ENCODE peak calls at places on chromosomes 7 and 10, in six cellular contexts. A, L, C, Q, V and K are unnamed samples. For H3K27me3, the result is how much of the 10 kb centered on the place peaks cover.

GRCh38 chr10:633279-634245 is 55.9 kb downstream of the DIP2C start:
- DNase-seq in A (peak), L (no peak), C (no peak), Q (no peak), V (no peak), K (peak)

GRCh38 chr10:112696587-112696986 is 249.6 kb downstream of the VTI1A start:
- DNase-seq in A (no peak), L (no peak), C (no peak), Q (no peak), V (no peak), K (no peak)

GRCh38 chr7:151696738-151697514 is 177.2 kb upstream of the RHEB start:
- DNase-seq in A (peak), L (no peak), C (no peak), Q (no peak), V (no peak), K (peak)

GRCh38 chr10:110324201-110324804 is 19.6 kb upstream of the SMNDC1 start:
- DNase-seq in A (no peak), L (no peak), C (no peak), Q (peak), V (no peak), K (peak)

GRCh38 chr10:79148452-79149344 is 79.9 kb downstream of the ZMIZ1 start:
- DNase-seq in A (peak), L (no peak), C (no peak), Q (peak), V (no peak), K (peak)

GRCh38 chr10:124646483-124647352 is 97.5 kb downstream of the FAM53B start:
- DNase-seq in A (peak), L (no peak), C (no peak), Q (peak), V (no peak), K (peak)

GRCh38 chr10:95305606-95306385 is 15.0 kb upstream of the PDLIM1 start:
- DNase-seq in A (no peak), L (no peak), C (no peak), Q (no peak), V (no peak), K (no peak)

GRCh38 chr10:33386926-33387325 is 52.5 kb upstream of the NRP1 start:
- DNase-seq in A (no peak), L (no peak), C (no peak), Q (no peak), V (no peak), K (no peak)

GRCh38 chr10:18164093-18164492 is 23.9 kb downstream of the CACNB2 start:
- DNase-seq in A (no peak), L (no peak), C (no peak), Q (no peak), V (no peak), K (no peak)

GRCh38 chr10:22927661-22928403 is at the start of gene ARMC3:
- DNase-seq in A (peak), L (no peak), C (peak), Q (peak), V (peak), K (peak)

GRCh38 chr10:18713077-18713476 is 53.8 kb downstream of the ARL5B start:
- DNase-seq in A (no peak), L (no peak), C (no peak), Q (peak), V (no peak), K (no peak)

GRCh38 chr7:117871401-117871777 is 1.9 kb downstream of the CTTNBP2 start:
- DNase-seq in A (no peak), L (no peak), C (no peak), Q (no peak), V (no peak), K (no peak)

GRCh38 chr10:122056431-122057094 is 67.6 kb downstream of the TACC2 start:
- DNase-seq in A (no peak), L (no peak), C (no peak), Q (peak), V (no peak), K (no peak)

GRCh38 chr7:30136339-30136738 is 1.6 kb downstream of the MTURN start:
- DNase-seq in A (no peak), L (no peak), C (no peak), Q (no peak), V (no peak), K (no peak)

GRCh38 chr7:43385309-43385680 is 197.6 kb upstream of the STK17A start:
- DNase-seq in A (no peak), L (no peak), C (no peak), Q (no peak), V (no peak), K (no peak)

GRCh38 chr7:39353615-39354376 is 212.4 kb upstream of the YAE1 start:
- DNase-seq in A (peak), L (no peak), C (no peak), Q (peak), V (no peak), K (peak)

GRCh38 chr10:54797636-54798395 is 3.2 kb downstream of the PCDH15 start:
- DNase-seq in A (no peak), L (no peak), C (no peak), Q (no peak), V (no peak), K (no peak)

GRCh38 chr7:140597425-140597949 is 43.1 kb downstream of the DENND2A start:
- DNase-seq in A (no peak), L (no peak), C (no peak), Q (no peak), V (no peak), K (no peak)

GRCh38 chr7:22879285-22879684 is 56.6 kb upstream of the TOMM7 start:
- DNase-seq in A (no peak), L (no peak), C (no peak), Q (no peak), V (no peak), K (no peak)

GRCh38 chr10:68423522-68423921 is 16.4 kb upstream of the RUFY2 start:
- DNase-seq in A (no peak), L (no peak), C (peak), Q (no peak), V (no peak), K (no peak)

GRCh38 chr7:2036786-2037185 is 196.0 kb downstream of the MAD1L1 start:
- DNase-seq in A (peak), L (no peak), C (no peak), Q (no peak), V (no peak), K (peak)

GRCh38 chr10:31456463-31456862 is 137.4 kb downstream of the ZEB1 start:
- DNase-seq in A (no peak), L (no peak), C (no peak), Q (no peak), V (no peak), K (no peak)

GRCh38 chr10:119675483-119676170 is 24.4 kb downstream of the BAG3 start:
- DNase-seq in A (no peak), L (no peak), C (no peak), Q (peak), V (no peak), K (no peak)

GRCh38 chr7:97064972-97065587 is 40.4 kb upstream of the DLX5 start:
- DNase-seq in A (peak), L (no peak), C (no peak), Q (peak), V (peak), K (peak)

GRCh38 chr10:22619111-22619510 is 95.3 kb downstream of the PIP4K2A start:
- DNase-seq in A (no peak), L (no peak), C (no peak), Q (no peak), V (no peak), K (no peak)

GRCh38 chr10:68261132-68261856 is 29.4 kb upstream of the ATOH7 start:
- DNase-seq in A (no peak), L (no peak), C (no peak), Q (peak), V (no peak), K (peak)

GRCh38 chr7:23544913-23545354 is 13.2 kb upstream of the TRA2A start:
- DNase-seq in A (no peak), L (no peak), C (no peak), Q (no peak), V (peak), K (peak)

GRCh38 chr7:6315786-6316185 is 43.4 kb upstream of the CYTH3 start:
- DNase-seq in A (no peak), L (no peak), C (no peak), Q (no peak), V (peak), K (no peak)

GRCh38 chr7:113100091-113100723 is 13.6 kb upstream of the GPR85 start:
- DNase-seq in A (peak), L (no peak), C (no peak), Q (peak), V (no peak), K (peak)

GRCh38 chr10:44419790-44420549 is 35.1 kb upstream of the CXCL12 start:
- DNase-seq in A (no peak), L (no peak), C (no peak), Q (no peak), V (no peak), K (no peak)

GRCh38 chr7:27965650-27966049 is 214.9 kb downstream of the JAZF1 start:
- DNase-seq in A (no peak), L (no peak), C (no peak), Q (no peak), V (no peak), K (no peak)

GRCh38 chr7:49295136-49295535 is 370.8 kb downstream of the CDC14C start:
- DNase-seq in A (no peak), L (no peak), C (no peak), Q (no peak), V (peak), K (no peak)

GRCh38 chr7:66099551-66100407 is 14.9 kb upstream of the CRCP start:
- DNase-seq in A (no peak), L (peak), C (no peak), Q (peak), V (peak), K (peak)

GRCh38 chr7:50959991-50960390 is 177.3 kb upstream of the GRB10 start:
- DNase-seq in A (no peak), L (no peak), C (no peak), Q (no peak), V (no peak), K (no peak)

GRCh38 chr10:34433241-34434076 is 381.6 kb downstream of the PARD3 start:
- DNase-seq in A (no peak), L (no peak), C (no peak), Q (no peak), V (no peak), K (no peak)

GRCh38 chr10:93652857-93653256 is 40.5 kb downstream of the PDE6C start:
- DNase-seq in A (no peak), L (no peak), C (no peak), Q (no peak), V (no peak), K (no peak)

DNA sequence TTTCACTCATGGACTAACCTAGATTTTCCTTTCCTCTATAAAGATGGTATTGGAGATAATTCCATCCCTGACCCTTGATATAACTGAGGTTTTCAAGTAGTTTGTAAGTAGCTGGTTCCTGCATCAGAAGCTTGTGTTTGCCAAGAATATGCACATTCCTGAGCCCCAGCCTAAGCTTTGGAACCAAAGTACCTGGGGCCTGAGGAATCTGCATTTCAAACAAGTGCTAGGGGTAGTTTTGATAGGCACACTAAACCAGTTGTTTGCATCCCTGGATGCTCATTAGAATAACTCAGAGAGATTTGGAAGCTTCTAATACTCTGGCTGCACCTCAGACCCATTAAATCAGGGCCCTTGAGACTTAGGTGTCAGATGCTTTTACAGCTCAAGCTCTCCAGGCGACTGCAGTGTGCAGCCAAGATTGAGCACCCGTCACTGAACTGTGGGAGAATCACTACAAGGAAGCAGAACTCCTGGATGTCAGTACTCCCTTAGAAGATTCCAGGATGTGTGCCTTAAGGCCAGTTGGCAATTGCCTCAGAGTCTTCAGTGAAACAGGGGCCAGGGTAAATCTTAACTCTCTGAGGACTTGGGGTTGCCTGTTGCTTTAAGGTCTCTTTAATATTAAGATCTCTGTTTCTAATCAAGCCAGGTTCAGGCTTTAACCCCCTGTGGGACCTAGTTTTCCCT is 565.0 kb downstream of the REEP3 start:
- DNase-seq in A (no peak), L (no peak), C (no peak), Q (no peak), V (no peak), K (no peak)
- H3K4me3 ChIP-seq in A (no peak), L (no peak), C (no peak), Q (no peak), V (no peak), K (no peak)

GRCh38 chr10:12728569-12728968 is 272.9 kb downstream of the CCDC3 start:
- DNase-seq in A (no peak), L (no peak), C (no peak), Q (no peak), V (no peak), K (no peak)

GRCh38 chr10:12730809-12731519 is 270.5 kb downstream of the CCDC3 start:
- DNase-seq in A (no peak), L (no peak), C (no peak), Q (no peak), V (peak), K (no peak)

GRCh38 chr10:12729885-12730284 is 271.6 kb downstream of the CCDC3 start:
- DNase-seq in A (peak), L (no peak), C (no peak), Q (peak), V (no peak), K (peak)

GRCh38 chr10:12735843-12736462 is 265.6 kb downstream of the CCDC3 start:
- DNase-seq in A (no peak), L (no peak), C (no peak), Q (no peak), V (no peak), K (peak)

DNA sequence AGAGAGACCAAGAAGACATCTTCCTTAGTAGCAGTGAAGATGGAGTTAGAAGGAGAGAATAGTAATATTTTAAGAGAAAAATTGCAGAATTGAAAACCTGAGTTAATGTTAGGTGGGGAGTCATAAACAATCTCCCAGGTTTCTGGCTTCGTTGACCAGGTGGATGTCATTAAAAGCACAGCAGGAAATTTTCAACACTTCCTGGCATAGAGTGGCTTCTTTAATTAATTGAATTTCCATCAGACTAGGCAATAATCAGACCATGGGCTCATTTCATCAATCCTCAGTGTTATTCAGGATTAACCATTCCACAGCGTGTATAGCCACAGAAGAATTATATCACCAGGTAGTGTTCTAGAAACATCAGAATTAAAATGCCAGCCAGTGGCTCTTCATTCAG is 268.2 kb downstream of the CCDC3 start:
- DNase-seq in A (no peak), L (no peak), C (no peak), Q (no peak), V (no peak), K (no peak)
- TF ChIP-seq CTCF in A (no peak), L (no peak), C (no peak), Q (no peak), V (no peak), K (no peak)

DNA sequence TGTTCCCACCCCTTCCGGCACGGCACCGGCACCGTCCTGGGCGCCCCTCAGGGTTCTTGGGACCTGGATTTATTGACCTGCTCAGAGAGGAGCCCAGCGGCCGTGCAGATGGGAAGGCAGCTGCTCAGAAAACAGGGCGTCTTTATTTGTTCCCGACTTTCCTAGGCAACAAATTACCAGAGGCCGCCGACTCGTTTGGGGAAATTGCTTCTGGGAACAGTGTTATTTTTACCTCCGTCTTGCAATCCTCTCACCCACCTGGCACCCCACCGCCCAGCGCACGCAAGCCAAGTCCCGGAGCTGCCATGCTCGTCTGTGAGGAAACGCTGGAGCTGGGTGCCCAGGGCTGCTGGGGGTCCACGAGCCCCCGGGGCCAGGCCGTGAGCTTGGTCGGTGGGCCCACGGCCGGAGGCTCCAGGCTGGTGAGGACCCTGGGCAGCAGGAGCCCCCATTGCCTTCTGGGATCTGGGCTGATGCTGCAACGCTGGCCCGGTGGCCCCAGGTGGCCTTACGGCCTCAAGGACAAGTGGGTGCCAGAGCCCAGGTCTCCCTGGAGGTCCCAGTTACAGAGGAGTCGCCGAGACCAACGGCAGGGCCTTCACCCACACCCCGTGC is 14.8 kb upstream of the ADGRA1 start:
- DNase-seq in A (no peak), L (no peak), C (no peak), Q (no peak), V (no peak), K (no peak)
- H3K27me3 ChIP-seq in A (under half), L (under half), C (under half), Q (under half), V (under half), K (under half)

DNA sequence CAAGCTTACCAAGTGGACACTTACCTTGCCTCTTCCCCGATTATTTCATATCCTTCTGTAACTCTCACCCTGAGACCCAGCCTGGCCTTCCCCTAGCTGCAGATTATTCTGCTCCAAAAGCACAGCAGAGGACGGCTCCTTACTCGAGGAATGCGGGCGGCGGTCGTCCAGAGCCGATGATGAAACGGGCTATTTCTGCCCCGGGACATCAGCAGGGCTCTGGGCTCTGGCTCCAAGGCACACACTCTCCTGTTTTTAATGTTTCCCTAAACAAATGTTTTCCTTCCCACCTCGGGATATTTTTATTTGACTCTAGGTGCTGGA is 342 bp upstream of the C10orf71 start:
- DNase-seq in A (no peak), L (no peak), C (no peak), Q (no peak), V (no peak), K (no peak)
- H3K4me3 ChIP-seq in A (no peak), L (no peak), C (no peak), Q (no peak), V (no peak), K (no peak)

DNA sequence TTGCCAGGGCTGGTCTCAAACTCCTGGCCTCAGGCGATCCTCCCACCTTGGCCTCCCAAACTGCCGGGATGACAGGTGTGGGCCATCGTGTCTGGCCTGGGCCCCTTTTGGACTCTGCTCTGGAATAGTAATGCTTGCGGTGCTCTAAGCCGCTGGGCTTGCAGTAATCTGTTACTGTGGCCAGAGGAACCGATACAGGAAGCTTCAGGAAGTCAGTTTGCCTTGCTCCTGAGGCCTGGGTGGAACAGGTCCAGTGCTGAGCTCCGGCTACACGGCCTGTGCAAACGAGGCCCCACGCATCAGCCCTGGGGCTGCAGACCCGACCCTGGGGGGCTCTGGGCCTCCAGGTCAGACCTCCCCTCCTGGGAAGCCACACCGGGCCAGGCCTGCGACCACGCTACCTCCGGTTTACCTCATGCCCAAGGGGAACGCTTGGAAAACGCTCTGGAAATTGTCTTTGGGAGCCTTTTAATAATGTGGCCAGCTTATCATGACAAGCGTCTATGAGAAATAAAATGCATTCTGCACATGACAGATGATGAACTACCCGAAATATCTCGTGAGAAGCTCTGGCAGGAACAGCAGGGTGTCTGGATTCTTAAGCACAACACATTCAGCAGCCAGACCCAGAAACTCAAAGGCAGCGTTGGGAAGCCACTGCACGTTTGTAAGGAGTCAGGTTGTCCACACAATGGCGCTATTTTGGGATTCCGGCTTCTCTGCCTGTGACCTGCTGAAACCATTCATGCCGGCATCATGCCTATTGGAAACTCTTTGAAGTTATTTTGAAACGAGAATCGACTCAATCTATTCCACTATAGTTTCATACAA is 10.1 kb upstream of the ADAP1 start:
- DNase-seq in A (peak), L (no peak), C (no peak), Q (peak), V (peak), K (peak)
- TF ChIP-seq CTCF in A (peak), L (no peak), C (no peak), Q (peak), V (peak), K (peak)

GRCh38 chr10:75716506-75716905 is 285.1 kb downstream of the LRMDA start:
- DNase-seq in A (no peak), L (no peak), C (no peak), Q (no peak), V (no peak), K (no peak)
- H3K27me3 ChIP-seq in A (under half), L (under half), C (under half), Q (under half), V (under half), K (under half)

GRCh38 chr10:102242118-102242485 is 790 bp upstream of the PITX3 start:
- DNase-seq in A (no peak), L (no peak), C (no peak), Q (no peak), V (no peak), K (no peak)

GRCh38 chr10:102240467-102241036 is 760 bp downstream of the PITX3 start:
- DNase-seq in A (peak), L (no peak), C (no peak), Q (peak), V (no peak), K (no peak)

GRCh38 chr10:102241444-102242117 is at the start of gene PITX3:
- DNase-seq in A (peak), L (peak), C (peak), Q (peak), V (peak), K (peak)

GRCh38 chr10:102243304-102243703 is 2.0 kb upstream of the PITX3 start:
- DNase-seq in A (no peak), L (no peak), C (no peak), Q (no peak), V (no peak), K (no peak)

GRCh38 chr10:102241037-102241443 is 272 bp downstream of the PITX3 start:
- DNase-seq in A (no peak), L (no peak), C (no peak), Q (no peak), V (no peak), K (no peak)
- H3K4me3 ChIP-seq in A (peak), L (peak), C (peak), Q (peak), V (peak), K (peak)